ENCODE peak calls at places on chromosome 5, in four cellular contexts. V is astrocyte, A is mammary epithelial cell, D is HCT116. H is an unnamed sample.

GRCh38 chr5:135821061-135821781 is 13.2 kb upstream of the SLC25A48 start:
- DNase-seq in V (no peak), D (no peak), A (peak; percentile 31), H (no peak)

GRCh38 chr5:15850536-15850935 is 329.1 kb downstream of the MARCHF11 start:
- DNase-seq in A (no peak), V (no peak), D (no peak), H (no peak)

GRCh38 chr5:61805101-61805500 is 473.0 kb downstream of the ZSWIM6 start:
- DNase-seq in V (peak; percentile 88), D (no peak), A (peak; percentile 86), H (peak; percentile 71)

GRCh38 chr5:88251048-88251711 is 17.5 kb downstream of the TMEM161B start:
- DNase-seq in V (peak; percentile 69), D (no peak), A (peak; percentile 21), H (no peak)

GRCh38 chr5:141172381-141173204 is at the start of gene PCDHB7:
- DNase-seq in A (peak; percentile 24), D (peak; percentile 19), V (no peak), H (no peak)

GRCh38 chr5:92944903-92945629 is 636.0 kb downstream of the NR2F1-AS1 start:
- DNase-seq in D (no peak), V (peak; percentile 92), A (no peak), H (peak; percentile 92)

GRCh38 chr5:115415143-115415491 is 118.7 kb upstream of the CCDC112 start:
- DNase-seq in V (peak; percentile 84), A (peak; percentile 90), D (peak; percentile 78), H (peak; percentile 86)

GRCh38 chr5:152736906-152737305 is 331.8 kb upstream of the NMUR2 start:
- DNase-seq in V (no peak), D (no peak), A (peak; percentile 17), H (no peak)

GRCh38 chr5:137730331-137730730 is 5.6 kb downstream of the KLHL3 start:
- DNase-seq in D (no peak), A (peak; percentile 87), V (peak; percentile 76), H (peak; percentile 64)

GRCh38 chr5:76641514-76642120 is 18.4 kb upstream of the F2RL2 start:
- DNase-seq in D (peak; percentile 71), V (peak; percentile 50), A (peak; percentile 41), H (peak; percentile 73)

GRCh38 chr5:173835131-173835530 is 53.0 kb upstream of the CPEB4 start:
- DNase-seq in V (no peak), D (no peak), A (no peak), H (no peak)

GRCh38 chr5:33536802-33537201 is 96.0 kb downstream of the TARS1 start:
- DNase-seq in V (no peak), D (no peak), A (no peak), H (no peak)

GRCh38 chr5:52334367-52334766 is 453.3 kb upstream of the ITGA1 start:
- DNase-seq in V (no peak), A (no peak), D (no peak), H (no peak)

GRCh38 chr5:95531491-95531890 is 23.3 kb downstream of the SKIC3 start:
- DNase-seq in D (no peak), A (no peak), V (no peak), H (no peak)

GRCh38 chr5:107893642-107894041 is 222.9 kb upstream of the EFNA5 start:
- DNase-seq in D (peak; percentile 23), V (peak; percentile 83), A (peak; percentile 57), H (no peak)

GRCh38 chr5:101897914-101898313 is 398.2 kb downstream of the SLCO4C1 start:
- DNase-seq in A (no peak), D (no peak), V (no peak), H (no peak)

GRCh38 chr5:60836131-60836530 is 7.9 kb downstream of the ELOVL7 start:
- DNase-seq in V (no peak), A (no peak), D (no peak), H (no peak)

GRCh38 chr5:181217111-181217804 is 5.8 kb upstream of the TRIM41 start:
- DNase-seq in V (peak; percentile 47), D (no peak), A (peak; percentile 58), H (peak; percentile 48)

GRCh38 chr5:74865799-74866652 is at the start of gene FAM169A:
- DNase-seq in V (peak; percentile 29), D (no peak), A (peak; percentile 65), H (peak; percentile 54)

GRCh38 chr5:54646285-54647101 is 128.9 kb downstream of the SNX18 start:
- DNase-seq in D (no peak), A (peak; percentile 59), V (peak; percentile 78), H (peak; percentile 44)

GRCh38 chr5:79743846-79744605 is 54.4 kb downstream of the CMYA5 start:
- DNase-seq in A (no peak), V (no peak), D (no peak), H (no peak)

GRCh38 chr5:146048994-146049703 is 56.2 kb downstream of the PLAC8L1 start:
- DNase-seq in V (peak; percentile 58), D (peak; percentile 48), A (peak; percentile 61), H (peak; percentile 92)

GRCh38 chr5:168268949-168269943 is 22.2 kb upstream of the WWC1 start:
- DNase-seq in D (peak; percentile 83), A (peak; percentile 88), V (peak; percentile 72), H (peak; percentile 95)

GRCh38 chr5:179858241-179858585 is 404 bp downstream of the MRNIP start:
- DNase-seq in V (peak; percentile 9), A (peak; percentile 48), D (no peak), H (peak; percentile 34)

GRCh38 chr5:159135896-159136531 is 36.3 kb upstream of the EBF1 start:
- DNase-seq in V (peak; percentile 86), A (peak; percentile 50), D (no peak), H (peak; percentile 48)

GRCh38 chr5:76715734-76716455 is at the start of gene F2R:
- DNase-seq in D (no peak), V (peak; percentile 69), A (peak; percentile 44), H (peak; percentile 38)

GRCh38 chr5:34053133-34053532 is 10.1 kb upstream of the C1QTNF3 start:
- DNase-seq in D (no peak), A (peak; percentile 91), V (peak; percentile 94), H (peak; percentile 89)

GRCh38 chr5:103667068-103667467 is 104.5 kb upstream of the NUDT12 start:
- DNase-seq in A (peak; percentile 9), V (peak; percentile 46), D (no peak), H (peak; percentile 72)

GRCh38 chr5:98872679-98873078 is 56.1 kb downstream of the CHD1 start:
- DNase-seq in V (peak; percentile 34), A (peak; percentile 24), D (no peak), H (peak; percentile 54)

GRCh38 chr5:113293068-113293571 is 141.7 kb downstream of the TSSK1B start:
- DNase-seq in V (no peak), A (no peak), D (no peak), H (peak; percentile 15)

GRCh38 chr5:77426670-77427069 is 65.4 kb downstream of the WDR41 start:
- DNase-seq in D (no peak), V (peak; percentile 35), A (no peak), H (peak; percentile 73)

DNA sequence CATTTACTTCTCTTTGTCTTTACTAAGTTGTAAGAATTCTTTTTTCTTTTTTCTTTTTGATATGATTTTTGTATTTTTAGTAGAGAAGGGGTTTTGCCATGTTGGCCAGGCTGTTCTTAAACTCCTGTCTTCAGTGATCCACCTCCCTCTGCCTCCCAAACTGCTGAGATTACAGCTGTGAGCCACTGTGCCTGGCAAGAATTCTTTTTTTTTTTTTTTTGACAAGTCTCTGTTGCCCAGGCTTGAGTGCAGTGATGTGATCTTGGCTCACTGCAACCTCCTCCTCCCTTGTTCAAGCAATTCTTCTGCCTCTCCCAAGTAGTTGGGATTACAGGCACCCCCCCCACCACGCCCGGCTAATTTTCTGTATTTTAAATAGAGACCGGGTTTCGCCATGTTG is 9.9 kb downstream of the NPM1 start:
- DNase-seq in D (no peak), V (no peak), A (no peak), H (no peak)
- TF ChIP-seq EZH2 in D (no peak), V (no peak), A (no peak), H (no peak)

DNA sequence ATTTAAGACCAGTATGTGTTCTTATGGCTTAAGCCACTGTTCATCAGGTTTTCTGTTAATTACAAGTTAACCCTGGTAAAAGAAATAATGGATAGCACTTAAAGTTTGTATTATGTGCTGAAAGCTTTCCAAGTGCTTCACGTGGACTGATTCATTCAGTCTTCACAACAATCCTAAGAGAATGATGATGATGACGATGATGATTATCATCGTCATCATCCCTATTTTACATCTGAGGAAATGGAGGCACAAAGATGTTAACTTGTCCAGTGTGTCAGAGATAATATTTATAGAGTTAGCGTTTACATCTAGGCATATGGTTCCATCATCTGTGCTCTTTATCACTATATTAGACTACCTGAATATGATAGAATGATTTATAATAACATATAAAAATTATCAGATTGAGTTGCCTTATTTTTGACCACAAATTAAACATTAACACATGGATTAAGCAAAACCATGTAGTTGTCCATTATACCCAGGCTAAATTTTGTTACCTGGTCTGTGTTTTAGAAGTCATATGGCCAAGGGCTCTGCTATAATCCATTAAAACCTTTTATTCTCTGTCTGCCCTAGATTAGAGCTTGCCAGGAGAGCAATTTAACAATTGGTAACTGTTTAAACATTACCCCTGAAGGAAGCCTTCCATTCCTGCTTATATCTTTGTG is 102.3 kb upstream of the MAP3K1 start:
- DNase-seq in D (no peak), V (no peak), A (no peak), H (no peak)
- TF ChIP-seq EZH2 in D (no peak), V (no peak), A (no peak), H (no peak)

GRCh38 chr5:1880377-1881272 is 2.1 kb downstream of the IRX4 start:
- DNase-seq in V (no peak), D (no peak), A (no peak), H (no peak)
- TF ChIP-seq EZH2 in V (peak; percentile 26), D (no peak), A (no peak), H (no peak)

GRCh38 chr5:140109818-140110733 is 3.8 kb upstream of the PURA start:
- DNase-seq in A (no peak), V (no peak), D (no peak), H (no peak)
- TF ChIP-seq EZH2 in A (no peak), V (peak; percentile 16), D (no peak), H (no peak)

GRCh38 chr5:127293373-127293772 is 2.8 kb downstream of the MEGF10 start:
- DNase-seq in A (no peak), V (no peak), D (no peak), H (no peak)

GRCh38 chr5:127292030-127292735 is 1.6 kb downstream of the MEGF10 start:
- DNase-seq in D (no peak), V (no peak), A (no peak), H (no peak)

GRCh38 chr5:127288676-127289075 is 1.9 kb upstream of the MEGF10 start:
- DNase-seq in D (no peak), V (no peak), A (no peak), H (no peak)

GRCh38 chr5:127290019-127290945 is at the start of gene MEGF10:
- DNase-seq in D (no peak), A (peak; percentile 46), V (peak; percentile 23), H (peak; percentile 46)

DNA sequence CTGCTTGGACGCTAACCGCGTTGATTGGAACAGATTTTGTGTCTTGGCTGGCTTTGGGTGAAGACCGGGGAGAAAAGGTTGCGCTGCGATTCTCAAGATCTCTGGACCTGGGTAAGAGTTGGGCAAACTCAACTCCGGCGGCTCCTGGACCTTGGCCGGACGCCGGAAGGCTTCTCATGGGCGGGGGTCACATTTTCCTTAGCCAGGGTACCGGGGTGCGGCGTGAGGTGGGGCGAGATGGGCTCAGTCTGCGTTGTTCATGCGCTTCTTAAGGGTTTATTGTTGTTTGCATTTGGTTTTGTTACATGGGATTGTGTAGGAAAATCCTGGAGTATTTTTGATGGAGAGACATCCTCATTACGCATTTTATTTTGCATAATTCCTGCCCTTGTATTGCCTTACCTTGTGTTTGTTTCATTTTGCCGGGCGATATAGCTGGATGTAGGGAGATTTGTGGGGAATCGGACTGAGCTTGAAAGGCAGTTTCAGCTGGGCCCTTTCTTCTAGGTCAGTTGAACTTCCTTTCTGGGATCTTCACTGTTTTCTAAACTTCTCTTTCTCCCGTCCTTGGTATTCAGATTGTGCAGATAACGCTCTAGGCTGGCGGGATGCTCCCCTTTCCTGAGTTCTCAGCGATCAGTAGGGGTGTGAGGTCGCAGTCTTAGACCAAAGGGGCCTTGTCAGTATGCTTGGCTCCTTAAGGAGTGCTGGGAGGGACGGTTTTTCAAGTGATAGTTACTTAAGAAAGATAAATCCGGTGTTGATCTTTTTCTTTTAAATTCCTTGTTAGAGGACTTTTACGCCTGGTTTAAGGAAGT is 559 bp downstream of the MEGF10 start:
- DNase-seq in V (no peak), D (no peak), A (peak; percentile 7), H (no peak)
- TF ChIP-seq EZH2 in V (no peak), D (no peak), A (peak; percentile 28), H (no peak)

H was measured in PC-3.